ENCODE peak calls at places on chromosome 18, in ten cellular contexts. X is sciatic nerve; H is Daoy; I is anterior cingulate cortex; P is kidney tubule cell; C is stimulated activated CD8-positive, alpha-beta memory T cell treated with anti-CD3 and anti-CD28 coated beads, Interleukin-4, amount 100 ng/mL, for 1 hour; L is foreskin fibroblast; U is HuH-7; R is lower lobe of right lung; A is ecto neural progenitor cell. W is an unnamed sample.

GRCh38 chr18:79871026-79871390 is 73.3 kb downstream of the KCNG2 start:
- DNase-seq in X (no peak), H (no peak), I (no peak), P (no peak), C (no peak), L (no peak), U (no peak), R (no peak), A (peak; percentile 43), W (no peak)

GRCh38 chr18:50410008-50410407 is 35.2 kb downstream of the SKA1 start:
- DNase-seq in X (no peak), H (peak; percentile 7), I (no peak), P (no peak), C (no peak), L (no peak), U (no peak), R (no peak), A (no peak), W (no peak)

GRCh38 chr18:45654677-45655076 is 39.4 kb downstream of the SLC14A2 start:
- DNase-seq in X (no peak), H (no peak), I (no peak), P (peak; percentile 88), C (no peak), L (peak; percentile 16), U (no peak), R (no peak), A (no peak), W (no peak)

GRCh38 chr18:46095532-46095931 is 2.6 kb downstream of the ATP5F1A start:
- DNase-seq in X (no peak), H (no peak), I (no peak), P (no peak), C (no peak), L (no peak), U (no peak), R (no peak), A (no peak), W (no peak)

GRCh38 chr18:31574359-31574758 is 17.3 kb upstream of the TTR start:
- DNase-seq in X (no peak), H (no peak), I (no peak), P (no peak), C (no peak), L (no peak), U (no peak), R (no peak), A (no peak), W (no peak)

GRCh38 chr18:2686349-2686968 is 30.9 kb downstream of the SMCHD1 start:
- DNase-seq in X (no peak), H (no peak), I (no peak), P (no peak), C (no peak), L (no peak), U (no peak), R (no peak), A (no peak), W (no peak)

GRCh38 chr18:12608292-12608691 is 49.6 kb downstream of the SPIRE1 start:
- DNase-seq in X (no peak), H (no peak), I (no peak), P (no peak), C (no peak), L (peak; percentile 66), U (no peak), R (no peak), A (no peak), W (no peak)

GRCh38 chr18:46152436-46152807 is 48.2 kb downstream of the HAUS1 start:
- DNase-seq in X (no peak), H (peak; percentile 86), I (no peak), P (peak; percentile 97), C (no peak), L (peak; percentile 86), U (no peak), R (peak; percentile 53), A (no peak), W (peak; percentile 75)

GRCh38 chr18:44599409-44599808 is 81.3 kb upstream of the SETBP1 start:
- DNase-seq in X (no peak), H (peak; percentile 21), I (peak; percentile 37), P (peak; percentile 13), C (no peak), L (peak; percentile 65), U (no peak), R (no peak), A (no peak), W (no peak)